ENCODE peak calls at places on chromosomes 12 and 14, in five cellular contexts. X is foreskin fibroblast, E is left ventricle myocardium inferior, B is prostate gland, Z is suprapubic skin. Q is an unnamed sample.

GRCh38 chr12:23133471-23133870 is 508.5 kb downstream of the ETNK1 start:
- DNase-seq in Z (no peak), E (no peak), X (no peak), B (no peak), Q (no peak)

GRCh38 chr14:101845896-101846295 is 84.4 kb downstream of the PPP2R5C start:
- DNase-seq in X (no peak), Z (no peak), E (no peak), B (no peak), Q (no peak)

GRCh38 chr12:64714551-64714968 is 44.6 kb downstream of the GNS start:
- DNase-seq in E (no peak), X (no peak), B (no peak), Z (no peak), Q (no peak)

GRCh38 chr12:87756721-87757120 is 272.5 kb downstream of the C12orf50 start:
- DNase-seq in X (no peak), Z (no peak), B (no peak), E (no peak), Q (no peak)

GRCh38 chr14:94427016-94427613 is 25.5 kb downstream of the SERPINA11 start:
- DNase-seq in Z (no peak), E (no peak), B (no peak), X (no peak), Q (no peak)

GRCh38 chr14:89618821-89619551 is 202.0 kb upstream of the FOXN3 start:
- DNase-seq in Z (no peak), X (peak; percentile 88), E (peak; percentile 73), B (peak; percentile 12), Q (no peak)

GRCh38 chr14:103537175-103537990 is 8.4 kb downstream of the TRMT61A start:
- DNase-seq in Z (no peak), E (no peak), X (peak; percentile 61), B (no peak), Q (no peak)

GRCh38 chr12:67855103-67855502 is 134.1 kb upstream of the IFNG-AS1 start:
- DNase-seq in X (peak; percentile 10), E (no peak), B (no peak), Z (no peak), Q (no peak)

GRCh38 chr12:143964-144649 is 69.8 kb downstream of the SLC6A12 start:
- DNase-seq in Z (no peak), B (no peak), X (no peak), E (no peak), Q (no peak)

GRCh38 chr14:75274045-75274898 is 4.4 kb upstream of the FOS start:
- DNase-seq in X (no peak), E (no peak), Z (no peak), B (no peak), Q (no peak)

GRCh38 chr12:17489452-17489851 is 600.5 kb downstream of the RERGL start:
- DNase-seq in B (no peak), E (no peak), X (no peak), Z (no peak), Q (no peak)

GRCh38 chr12:89461190-89461589 is 63.4 kb downstream of the GALNT4 start:
- DNase-seq in X (peak; percentile 22), Z (no peak), B (no peak), E (no peak), Q (no peak)

GRCh38 chr12:103840399-103840880 is 594 bp downstream of the NT5DC3 start:
- DNase-seq in X (peak; percentile 70), Z (peak; percentile 81), B (no peak), E (peak; percentile 22), Q (no peak)

GRCh38 chr14:75165586-75166391 is 10.6 kb downstream of the TMED10 start:
- DNase-seq in X (no peak), E (no peak), B (no peak), Z (no peak), Q (no peak)

GRCh38 chr12:56299308-56299852 is 750 bp downstream of the CS start:
- DNase-seq in Z (no peak), X (peak; percentile 54), E (no peak), B (peak; percentile 7), Q (peak; percentile 69)

GRCh38 chr14:68361231-68361630 is 431.6 kb downstream of the ZFP36L1 start:
- DNase-seq in Z (no peak), B (no peak), X (peak; percentile 61), E (no peak), Q (no peak)

GRCh38 chr14:74407801-74408154 is 18.2 kb downstream of the SYNDIG1L start:
- DNase-seq in E (no peak), X (no peak), Z (no peak), B (no peak), Q (no peak)

GRCh38 chr12:12720052-12720451 is 2.9 kb downstream of the CDKN1B start:
- DNase-seq in B (no peak), Z (no peak), X (no peak), E (no peak), Q (no peak)

GRCh38 chr14:30679032-30679431 is 56.9 kb downstream of the SCFD1 start:
- DNase-seq in B (no peak), X (no peak), Z (no peak), E (no peak), Q (no peak)

GRCh38 chr14:30680036-30680435 is 57.9 kb downstream of the SCFD1 start:
- DNase-seq in X (no peak), E (no peak), Z (no peak), B (no peak), Q (no peak)

DNA sequence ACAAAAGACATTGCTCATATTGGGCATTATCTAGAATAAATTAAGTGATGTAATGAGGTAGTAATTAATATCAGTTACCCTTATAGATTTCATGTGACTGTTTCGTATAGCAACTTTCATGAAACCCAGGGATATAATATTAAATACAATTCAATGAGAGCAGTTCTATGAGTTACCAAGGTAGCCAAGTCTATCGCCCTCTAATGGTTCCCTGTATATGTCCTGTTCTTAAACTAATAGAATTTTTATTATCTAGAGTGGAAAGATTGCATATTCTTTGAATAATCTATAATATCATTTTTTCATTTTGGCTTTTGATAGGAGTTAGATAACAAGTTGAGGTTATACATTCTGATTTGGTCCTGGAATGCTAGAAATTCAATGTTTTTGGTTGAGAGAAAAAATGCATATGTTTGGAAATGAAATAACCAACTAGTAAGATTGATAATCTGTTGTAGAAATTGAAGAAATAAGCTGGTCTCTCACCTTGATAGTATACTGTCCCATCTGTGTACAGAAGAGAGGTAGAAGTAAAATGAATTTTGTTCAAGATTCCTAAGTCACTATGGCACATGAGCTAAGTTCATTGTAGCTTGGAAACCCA is 59.7 kb downstream of the SCFD1 start:
- DNase-seq in Z (no peak), B (no peak), E (no peak), X (peak; percentile 22), Q (no peak)
- TF ChIP-seq CTCF in Z (no peak), B (no peak), E (peak; percentile 25), X (peak; percentile 51), Q (no peak)

GRCh38 chr12:53098982-53099651 is 1.6 kb downstream of the IGFBP6 start:
- DNase-seq in X (peak; percentile 99), B (peak; percentile 86), Z (peak; percentile 96), E (peak; percentile 93), Q (peak; percentile 10)
- H3K4me3 ChIP-seq in X (peak overlapping the region; percentile 69), B (peak overlapping the region; percentile 48), Z (peak overlapping the region; percentile 61), E (peak overlapping the region; percentile 80), Q (no peak overlapping the region)

DNA sequence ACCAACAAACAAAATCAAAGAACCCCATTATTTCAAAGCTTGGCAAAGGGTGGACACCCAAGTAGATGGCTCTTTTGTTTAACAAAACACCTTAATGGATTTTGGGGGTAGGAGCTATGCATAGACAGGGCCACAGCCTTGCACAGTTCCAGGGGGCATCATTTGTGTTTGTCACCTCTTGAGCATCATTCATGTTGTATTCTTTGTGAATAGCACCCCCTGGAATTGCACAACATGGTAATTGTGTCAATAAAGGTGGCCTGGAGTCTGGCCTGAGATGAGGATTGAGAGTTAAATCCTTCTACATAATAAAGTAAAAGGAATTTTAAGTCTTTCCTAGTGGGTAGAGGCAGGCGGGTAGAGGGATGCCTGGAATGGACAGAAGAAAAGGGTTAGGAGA is 3.3 kb upstream of the FRS2 start:
- DNase-seq in X (no peak), E (no peak), B (no peak), Z (no peak), Q (no peak)
- TF ChIP-seq CTCF in X (no peak), E (no peak), B (no peak), Z (no peak), Q (no peak)

GRCh38 chr12:19185262-19185929 is 55.9 kb downstream of the PLEKHA5 start:
- DNase-seq in E (no peak), B (no peak), Z (no peak), X (no peak), Q (no peak)
- H3K4me3 ChIP-seq in E (no peak overlapping the region), B (no peak overlapping the region), Z (no peak overlapping the region), X (no peak overlapping the region), Q (no peak overlapping the region)

GRCh38 chr14:52693532-52693931 is 1.8 kb downstream of the ERO1A start:
- DNase-seq in X (no peak), B (no peak), E (no peak), Z (no peak), Q (no peak)

GRCh38 chr14:52694761-52695480 is 437 bp downstream of the ERO1A start:
- DNase-seq in B (peak; percentile 44), X (peak; percentile 59), Z (no peak), E (peak; percentile 26), Q (no peak)

GRCh38 chr14:52692248-52692962 is 3.0 kb downstream of the ERO1A start:
- DNase-seq in X (peak; percentile 79), Z (no peak), B (no peak), E (no peak), Q (no peak)

GRCh38 chr14:52693004-52693403 is 2.4 kb downstream of the ERO1A start:
- DNase-seq in Z (no peak), X (peak; percentile 9), B (no peak), E (no peak), Q (no peak)

GRCh38 chr14:52690983-52691760 is 4.2 kb downstream of the ERO1A start:
- DNase-seq in Z (no peak), E (no peak), X (no peak), B (no peak), Q (peak; percentile 89)
- TF ChIP-seq CTCF in Z (no peak), E (no peak), X (no peak), B (no peak), Q (no peak)

DNA sequence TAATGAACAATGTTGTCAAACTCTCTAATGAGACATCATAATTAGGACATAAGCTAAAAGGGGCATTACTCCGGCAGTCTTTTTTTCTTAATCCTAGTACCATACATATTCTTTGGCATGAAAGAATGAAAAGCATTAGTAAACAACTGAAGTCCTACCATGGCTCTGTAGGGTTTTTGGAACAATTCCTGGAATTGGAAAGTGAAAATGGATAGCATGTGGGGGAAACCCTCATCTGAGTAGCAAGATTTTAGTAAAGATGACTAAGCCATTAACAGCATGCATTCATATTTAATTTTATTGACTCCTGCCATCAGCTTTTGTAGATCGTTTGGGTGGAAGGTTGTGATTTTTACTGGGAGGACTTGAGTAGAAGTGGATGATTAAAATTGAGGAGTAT is 216.2 kb upstream of the PDZRN4 start:
- DNase-seq in B (no peak), X (peak; percentile 12), Z (no peak), E (no peak), Q (no peak)
- H3K4me3 ChIP-seq in B (no peak overlapping the region), X (no peak overlapping the region), Z (no peak overlapping the region), E (no peak overlapping the region), Q (no peak overlapping the region)

GRCh38 chr12:14554281-14555008 is 13.2 kb downstream of the PLBD1 start:
- DNase-seq in E (peak; percentile 88), B (peak; percentile 73), X (no peak), Z (peak; percentile 88), Q (peak; percentile 25)
- TF ChIP-seq CTCF in E (peak; percentile 34), B (no peak), X (no peak), Z (no peak), Q (peak; percentile 23)

GRCh38 chr12:93894391-93895095 is 217.4 kb downstream of the CRADD start:
- DNase-seq in B (peak; percentile 84), Z (peak; percentile 85), E (peak; percentile 88), X (peak; percentile 66), Q (no peak)
- H3K4me3 ChIP-seq in B (no peak overlapping the region), Z (no peak overlapping the region), E (peak overlapping the region; percentile 46), X (no peak overlapping the region), Q (no peak overlapping the region)

GRCh38 chr14:100664841-100665425 is 61.8 kb upstream of the DLK1 start:
- DNase-seq in E (peak; percentile 45), X (peak; percentile 85), B (peak; percentile 30), Z (no peak), Q (no peak)
- TF ChIP-seq CTCF in E (no peak), X (no peak), B (no peak), Z (no peak), Q (no peak)